ENCODE peak calls at places on chromosomes 16 and 17, in eight cellular contexts. One of them, this sample, is unnamed.

GRCh38 chr16:70396209-70396904 is 42.5 kb downstream of the ST3GAL2 start:
- DNase-seq in iPS DF 6.9: no peak
- DNase-seq in endothelial cell of umbilical vein: no peak
- DNase-seq in esophagus squamous epithelium: no peak
- DNase-seq in endodermal cell: no peak
- DNase-seq in psoas muscle: no peak
- DNase-seq in tibial nerve: no peak
- DNase-seq in CD8-positive, alpha-beta memory T cell: no peak
- DNase-seq in this sample: no peak

GRCh38 chr17:73293031-73293430 is 18.8 kb downstream of the CDC42EP4 start:
- DNase-seq in iPS DF 6.9: no peak
- DNase-seq in endothelial cell of umbilical vein: no peak
- DNase-seq in esophagus squamous epithelium: no peak
- DNase-seq in endodermal cell: no peak
- DNase-seq in psoas muscle: no peak
- DNase-seq in tibial nerve: no peak
- DNase-seq in CD8-positive, alpha-beta memory T cell: no peak
- DNase-seq in this sample: no peak

GRCh38 chr16:15988268-15989013 is 39.0 kb downstream of the ABCC1 start:
- DNase-seq in iPS DF 6.9: no peak
- DNase-seq in endothelial cell of umbilical vein: peak
- DNase-seq in esophagus squamous epithelium: no peak
- DNase-seq in endodermal cell: peak
- DNase-seq in psoas muscle: no peak
- DNase-seq in tibial nerve: no peak
- DNase-seq in CD8-positive, alpha-beta memory T cell: no peak
- DNase-seq in this sample: no peak

GRCh38 chr17:80175411-80175810 is 5.6 kb downstream of the CARD14 start:
- DNase-seq in iPS DF 6.9: no peak
- DNase-seq in endothelial cell of umbilical vein: no peak
- DNase-seq in esophagus squamous epithelium: no peak
- DNase-seq in endodermal cell: peak
- DNase-seq in psoas muscle: no peak
- DNase-seq in tibial nerve: no peak
- DNase-seq in CD8-positive, alpha-beta memory T cell: no peak
- DNase-seq in this sample: no peak

GRCh38 chr17:49438885-49439284 is 24.2 kb upstream of the PHB1 start:
- DNase-seq in iPS DF 6.9: no peak
- DNase-seq in endothelial cell of umbilical vein: no peak
- DNase-seq in esophagus squamous epithelium: no peak
- DNase-seq in endodermal cell: peak
- DNase-seq in psoas muscle: no peak
- DNase-seq in tibial nerve: no peak
- DNase-seq in CD8-positive, alpha-beta memory T cell: no peak
- DNase-seq in this sample: no peak

GRCh38 chr16:23302045-23302956 is at the start of gene SCNN1B:
- DNase-seq in iPS DF 6.9: no peak
- DNase-seq in endothelial cell of umbilical vein: no peak
- DNase-seq in esophagus squamous epithelium: no peak
- DNase-seq in endodermal cell: peak
- DNase-seq in psoas muscle: no peak
- DNase-seq in tibial nerve: no peak
- DNase-seq in CD8-positive, alpha-beta memory T cell: no peak
- DNase-seq in this sample: no peak

GRCh38 chr17:45857977-45858708 is 13.5 kb downstream of the SPPL2C start:
- DNase-seq in iPS DF 6.9: peak
- DNase-seq in endothelial cell of umbilical vein: peak
- DNase-seq in esophagus squamous epithelium: no peak
- DNase-seq in endodermal cell: peak
- DNase-seq in psoas muscle: no peak
- DNase-seq in tibial nerve: no peak
- DNase-seq in CD8-positive, alpha-beta memory T cell: no peak
- DNase-seq in this sample: no peak

GRCh38 chr16:54647731-54648221 is 282.9 kb upstream of the IRX5 start:
- DNase-seq in iPS DF 6.9: no peak
- DNase-seq in endothelial cell of umbilical vein: no peak
- DNase-seq in esophagus squamous epithelium: no peak
- DNase-seq in endodermal cell: no peak
- DNase-seq in psoas muscle: no peak
- DNase-seq in tibial nerve: no peak
- DNase-seq in CD8-positive, alpha-beta memory T cell: no peak
- DNase-seq in this sample: no peak

GRCh38 chr17:14205992-14206461 is 30.6 kb downstream of the CDRT15 start:
- DNase-seq in iPS DF 6.9: no peak
- DNase-seq in endothelial cell of umbilical vein: no peak
- DNase-seq in esophagus squamous epithelium: no peak
- DNase-seq in endodermal cell: no peak
- DNase-seq in psoas muscle: peak
- DNase-seq in tibial nerve: no peak
- DNase-seq in CD8-positive, alpha-beta memory T cell: peak
- DNase-seq in this sample: peak

GRCh38 chr16:17273142-17273561 is 197.6 kb downstream of the XYLT1 start:
- DNase-seq in iPS DF 6.9: no peak
- DNase-seq in endothelial cell of umbilical vein: no peak
- DNase-seq in esophagus squamous epithelium: no peak
- DNase-seq in endodermal cell: no peak
- DNase-seq in psoas muscle: no peak
- DNase-seq in tibial nerve: no peak
- DNase-seq in CD8-positive, alpha-beta memory T cell: no peak
- DNase-seq in this sample: no peak

GRCh38 chr17:48841395-48841831 is 10.6 kb downstream of the CALCOCO2 start:
- DNase-seq in iPS DF 6.9: no peak
- DNase-seq in endothelial cell of umbilical vein: peak
- DNase-seq in esophagus squamous epithelium: no peak
- DNase-seq in endodermal cell: no peak
- DNase-seq in psoas muscle: no peak
- DNase-seq in tibial nerve: no peak
- DNase-seq in CD8-positive, alpha-beta memory T cell: no peak
- DNase-seq in this sample: no peak

GRCh38 chr17:82228278-82228841 is 482 bp upstream of the SLC16A3 start:
- DNase-seq in iPS DF 6.9: no peak
- DNase-seq in endothelial cell of umbilical vein: peak
- DNase-seq in esophagus squamous epithelium: no peak
- DNase-seq in endodermal cell: peak
- DNase-seq in psoas muscle: peak
- DNase-seq in tibial nerve: no peak
- DNase-seq in CD8-positive, alpha-beta memory T cell: peak
- DNase-seq in this sample: peak

GRCh38 chr17:50928662-50929061 is 62.5 kb upstream of the TOB1 start:
- DNase-seq in iPS DF 6.9: no peak
- DNase-seq in endothelial cell of umbilical vein: no peak
- DNase-seq in esophagus squamous epithelium: no peak
- DNase-seq in endodermal cell: no peak
- DNase-seq in psoas muscle: no peak
- DNase-seq in tibial nerve: no peak
- DNase-seq in CD8-positive, alpha-beta memory T cell: no peak
- DNase-seq in this sample: no peak

GRCh38 chr17:32192379-32192778 is 50.1 kb downstream of the RHOT1 start:
- DNase-seq in iPS DF 6.9: no peak
- DNase-seq in endothelial cell of umbilical vein: peak
- DNase-seq in esophagus squamous epithelium: no peak
- DNase-seq in endodermal cell: no peak
- DNase-seq in psoas muscle: no peak
- DNase-seq in tibial nerve: no peak
- DNase-seq in CD8-positive, alpha-beta memory T cell: no peak
- DNase-seq in this sample: no peak

GRCh38 chr17:83199500-83200201 is 120.2 kb downstream of the METRNL start:
- DNase-seq in iPS DF 6.9: no peak
- DNase-seq in endothelial cell of umbilical vein: no peak
- DNase-seq in esophagus squamous epithelium: no peak
- DNase-seq in endodermal cell: no peak
- DNase-seq in psoas muscle: peak
- DNase-seq in tibial nerve: peak
- DNase-seq in CD8-positive, alpha-beta memory T cell: peak
- DNase-seq in this sample: peak

GRCh38 chr17:57406131-57406980 is 150.0 kb downstream of the MSI2 start:
- DNase-seq in iPS DF 6.9: no peak
- DNase-seq in endothelial cell of umbilical vein: no peak
- DNase-seq in esophagus squamous epithelium: no peak
- DNase-seq in endodermal cell: no peak
- DNase-seq in psoas muscle: no peak
- DNase-seq in tibial nerve: no peak
- DNase-seq in CD8-positive, alpha-beta memory T cell: no peak
- DNase-seq in this sample: no peak

DNA sequence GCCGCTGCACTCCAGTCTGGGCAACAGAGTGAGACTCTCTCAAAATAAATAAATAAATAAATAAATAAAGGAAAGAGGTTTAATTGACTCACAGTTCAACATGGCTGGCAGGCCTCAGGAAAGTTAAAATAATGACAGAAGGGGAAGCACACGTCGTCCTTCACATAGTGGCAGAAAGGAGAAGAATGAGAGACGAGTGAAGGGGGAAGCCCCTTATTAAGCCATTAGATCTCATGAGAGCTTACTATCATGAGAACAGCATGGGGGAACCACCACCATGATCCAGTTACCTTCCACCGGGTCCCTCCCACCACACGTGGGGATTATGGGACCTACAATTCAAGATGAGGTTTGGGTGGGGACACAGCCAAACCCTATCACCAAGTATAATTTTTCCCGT is 54.5 kb downstream of the PAFAH1B1 start:
- DNase-seq in iPS DF 6.9: no peak
- DNase-seq in endothelial cell of umbilical vein: no peak
- DNase-seq in esophagus squamous epithelium: no peak
- DNase-seq in endodermal cell: no peak
- DNase-seq in psoas muscle: no peak
- DNase-seq in tibial nerve: no peak
- DNase-seq in CD8-positive, alpha-beta memory T cell: no peak
- DNase-seq in this sample: no peak
- H3K4me3 ChIP-seq in iPS DF 6.9: no peak
- H3K4me3 ChIP-seq in endothelial cell of umbilical vein: no peak
- H3K4me3 ChIP-seq in esophagus squamous epithelium: no peak
- H3K4me3 ChIP-seq in endodermal cell: no peak
- H3K4me3 ChIP-seq in psoas muscle: no peak
- H3K4me3 ChIP-seq in tibial nerve: no peak
- H3K4me3 ChIP-seq in CD8-positive, alpha-beta memory T cell: no peak
- H3K4me3 ChIP-seq in this sample: no peak

DNA sequence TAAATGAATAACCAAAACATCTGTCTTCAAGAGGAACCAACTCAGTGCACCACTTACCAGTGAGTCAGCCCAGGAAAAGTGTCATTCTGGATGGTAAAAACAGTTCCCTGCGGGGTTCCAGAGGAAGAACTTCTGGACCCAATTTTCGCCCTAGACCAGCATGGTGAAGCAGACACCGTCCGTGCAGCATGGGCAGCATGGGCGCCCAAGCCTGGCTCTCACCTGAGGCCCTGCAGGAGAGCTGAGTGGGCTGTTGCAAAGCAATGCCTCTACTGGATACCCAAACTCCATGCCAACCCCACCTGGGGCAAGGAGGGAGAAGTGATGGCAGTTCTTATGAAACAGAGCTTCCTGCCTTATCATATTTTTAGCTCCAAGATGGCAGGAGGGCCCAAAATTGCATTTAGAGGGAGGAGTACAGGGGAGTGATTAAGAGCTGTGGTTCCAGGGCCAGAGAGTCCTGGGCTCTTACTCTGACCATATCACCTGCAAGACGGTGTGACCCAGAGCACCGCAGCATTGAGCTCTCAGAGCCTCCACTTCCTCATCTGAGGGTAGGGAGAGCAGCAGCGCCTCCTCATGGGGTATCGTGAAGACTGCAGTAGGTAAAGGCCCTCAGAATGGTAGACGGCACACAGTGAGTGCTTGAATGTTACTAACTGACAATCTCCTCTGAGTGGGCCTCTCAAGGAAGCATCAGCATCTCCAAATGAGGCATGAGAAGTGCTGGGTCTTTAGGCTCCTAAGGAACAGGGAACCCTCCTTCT is 16.6 kb upstream of the INPP5K start:
- DNase-seq in iPS DF 6.9: no peak
- DNase-seq in endothelial cell of umbilical vein: no peak
- DNase-seq in esophagus squamous epithelium: no peak
- DNase-seq in endodermal cell: peak
- DNase-seq in psoas muscle: no peak
- DNase-seq in tibial nerve: no peak
- DNase-seq in CD8-positive, alpha-beta memory T cell: peak
- DNase-seq in this sample: no peak
- H3K27ac ChIP-seq in iPS DF 6.9: no peak
- H3K27ac ChIP-seq in endothelial cell of umbilical vein: no peak
- H3K27ac ChIP-seq in esophagus squamous epithelium: peak
- H3K27ac ChIP-seq in endodermal cell: no peak
- H3K27ac ChIP-seq in psoas muscle: peak
- H3K27ac ChIP-seq in tibial nerve: no peak
- H3K27ac ChIP-seq in CD8-positive, alpha-beta memory T cell: no peak
- H3K27ac ChIP-seq in this sample: peak

GRCh38 chr17:79005063-79005861 is 4.3 kb downstream of the CANT1 start:
- DNase-seq in iPS DF 6.9: no peak
- DNase-seq in endothelial cell of umbilical vein: peak
- DNase-seq in esophagus squamous epithelium: no peak
- DNase-seq in endodermal cell: peak
- DNase-seq in psoas muscle: no peak
- DNase-seq in tibial nerve: no peak
- DNase-seq in CD8-positive, alpha-beta memory T cell: no peak
- DNase-seq in this sample: no peak
- H3K4me3 ChIP-seq in iPS DF 6.9: no peak
- H3K4me3 ChIP-seq in endothelial cell of umbilical vein: no peak
- H3K4me3 ChIP-seq in esophagus squamous epithelium: no peak
- H3K4me3 ChIP-seq in endodermal cell: no peak
- H3K4me3 ChIP-seq in psoas muscle: no peak
- H3K4me3 ChIP-seq in tibial nerve: no peak
- H3K4me3 ChIP-seq in CD8-positive, alpha-beta memory T cell: peak
- H3K4me3 ChIP-seq in this sample: no peak

GRCh38 chr16:79045191-79045590 is 555.3 kb downstream of the MAF start:
- DNase-seq in iPS DF 6.9: no peak
- DNase-seq in endothelial cell of umbilical vein: no peak
- DNase-seq in esophagus squamous epithelium: no peak
- DNase-seq in endodermal cell: no peak
- DNase-seq in psoas muscle: no peak
- DNase-seq in tibial nerve: no peak
- DNase-seq in CD8-positive, alpha-beta memory T cell: no peak
- DNase-seq in this sample: no peak

GRCh38 chr16:79050063-79050462 is 550.5 kb downstream of the MAF start:
- DNase-seq in iPS DF 6.9: no peak
- DNase-seq in endothelial cell of umbilical vein: no peak
- DNase-seq in esophagus squamous epithelium: no peak
- DNase-seq in endodermal cell: no peak
- DNase-seq in psoas muscle: no peak
- DNase-seq in tibial nerve: no peak
- DNase-seq in CD8-positive, alpha-beta memory T cell: no peak
- DNase-seq in this sample: no peak

GRCh38 chr16:79051313-79051712 is 549.2 kb downstream of the MAF start:
- DNase-seq in iPS DF 6.9: no peak
- DNase-seq in endothelial cell of umbilical vein: no peak
- DNase-seq in esophagus squamous epithelium: no peak
- DNase-seq in endodermal cell: no peak
- DNase-seq in psoas muscle: no peak
- DNase-seq in tibial nerve: no peak
- DNase-seq in CD8-positive, alpha-beta memory T cell: no peak
- DNase-seq in this sample: no peak

GRCh38 chr16:79049040-79049439 is 551.5 kb downstream of the MAF start:
- DNase-seq in iPS DF 6.9: no peak
- DNase-seq in endothelial cell of umbilical vein: no peak
- DNase-seq in esophagus squamous epithelium: no peak
- DNase-seq in endodermal cell: no peak
- DNase-seq in psoas muscle: no peak
- DNase-seq in tibial nerve: no peak
- DNase-seq in CD8-positive, alpha-beta memory T cell: no peak
- DNase-seq in this sample: no peak

DNA sequence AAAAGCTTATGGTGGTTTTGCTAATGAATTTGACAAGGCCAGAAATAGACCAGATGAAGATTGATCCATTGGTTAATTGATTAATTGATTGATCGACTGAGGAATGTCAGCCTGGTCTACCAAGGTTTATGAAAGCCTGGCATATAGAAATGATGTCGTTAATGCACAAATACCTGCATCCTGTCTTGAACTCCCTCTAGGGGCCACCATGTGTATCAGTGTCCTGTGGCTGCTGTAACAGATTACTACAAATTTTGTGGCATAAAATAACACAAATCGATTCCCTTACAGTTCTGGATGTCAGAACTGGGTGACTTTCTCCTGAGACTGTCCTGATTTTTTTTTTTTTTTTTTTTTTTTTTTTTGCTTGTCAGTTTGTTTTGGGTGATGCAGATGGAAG is 553.2 kb downstream of the MAF start:
- DNase-seq in iPS DF 6.9: no peak
- DNase-seq in endothelial cell of umbilical vein: no peak
- DNase-seq in esophagus squamous epithelium: no peak
- DNase-seq in endodermal cell: no peak
- DNase-seq in psoas muscle: no peak
- DNase-seq in tibial nerve: no peak
- DNase-seq in CD8-positive, alpha-beta memory T cell: no peak
- DNase-seq in this sample: no peak
- H3K27ac ChIP-seq in iPS DF 6.9: no peak
- H3K27ac ChIP-seq in endothelial cell of umbilical vein: no peak
- H3K27ac ChIP-seq in esophagus squamous epithelium: no peak
- H3K27ac ChIP-seq in endodermal cell: no peak
- H3K27ac ChIP-seq in psoas muscle: no peak
- H3K27ac ChIP-seq in tibial nerve: no peak
- H3K27ac ChIP-seq in CD8-positive, alpha-beta memory T cell: no peak
- H3K27ac ChIP-seq in this sample: no peak

This sample was measured in left ventricle myocardium inferior.